ENCODE peak calls at places on chromosomes 4 and X, in five cellular contexts. K is activated naive CD8-positive, alpha-beta T cell treated with anti-CD3 and anti-CD28 coated beads for 36 hours; G is EL; E is T-cell; F is activated naive CD4-positive, alpha-beta T cell. R is an unnamed sample.

GRCh38 chr4:151781026-151781425 is 20.2 kb upstream of the GATB start:
- DNase-seq in K (no peak), G (no peak), E (no peak), F (no peak), R (no peak)

GRCh38 chrX:312621-313331 is 5.8 kb downstream of the GTPBP6 start:
- DNase-seq in K (no peak), G (no peak), E (no peak), F (no peak), R (no peak)

GRCh38 chr4:186345184-186345583 is 79.2 kb downstream of the F11 start:
- DNase-seq in K (no peak), G (no peak), E (no peak), F (no peak), R (no peak)

GRCh38 chr4:165761968-165762367 is 111.1 kb upstream of the TLL1 start:
- DNase-seq in K (no peak), G (no peak), E (no peak), F (no peak), R (no peak)

GRCh38 chrX:72394518-72395163 is 88.9 kb upstream of the CITED1 start:
- DNase-seq in K (no peak), G (peak), E (no peak), F (no peak), R (no peak)

GRCh38 chr4:122341906-122342305 is 36.9 kb upstream of the ADAD1 start:
- DNase-seq in K (no peak), G (peak), E (no peak), F (no peak), R (no peak)

GRCh38 chr4:15667006-15667405 is 11.8 kb upstream of the FBXL5 start:
- DNase-seq in K (no peak), G (no peak), E (no peak), F (no peak), R (no peak)

GRCh38 chr4:142556048-142556447 is 290.1 kb downstream of the INPP4B start:
- DNase-seq in K (no peak), G (no peak), E (no peak), F (no peak), R (no peak)

GRCh38 chr4:117898496-117898895 is 135.8 kb upstream of the NDST3 start:
- DNase-seq in K (no peak), G (no peak), E (no peak), F (no peak), R (no peak)

GRCh38 chr4:138223191-138223910 is 18.8 kb downstream of the SLC7A11 start:
- DNase-seq in K (no peak), G (no peak), E (no peak), F (no peak), R (no peak)

GRCh38 chr4:24067781-24068193 is 177.9 kb upstream of the PPARGC1A start:
- DNase-seq in K (no peak), G (peak), E (no peak), F (no peak), R (no peak)

GRCh38 chr4:45155081-45155777 is 428.9 kb upstream of the GNPDA2 start:
- DNase-seq in K (no peak), G (no peak), E (no peak), F (no peak), R (no peak)

GRCh38 chr4:74451214-74451661 is 6.3 kb downstream of the AREG start:
- DNase-seq in K (no peak), G (peak), E (no peak), F (no peak), R (no peak)

GRCh38 chr4:184655889-184656869 is 6.6 kb downstream of the PRIMPOL start:
- DNase-seq in K (no peak), G (no peak), E (no peak), F (no peak), R (no peak)

GRCh38 chr4:41060352-41061318 is 153.7 kb downstream of the APBB2 start:
- DNase-seq in K (no peak), G (peak), E (no peak), F (no peak), R (no peak)

GRCh38 chrX:17741123-17741511 is 3.8 kb downstream of the SCML1 start:
- DNase-seq in K (no peak), G (no peak), E (no peak), F (no peak), R (no peak)

GRCh38 chrX:1465261-1466231 is 12.8 kb upstream of the ASMTL start:
- DNase-seq in K (no peak), G (no peak), E (no peak), F (no peak), R (no peak)

GRCh38 chrX:118536687-118537461 is 41.3 kb downstream of the DOCK11 start:
- DNase-seq in K (peak), G (peak), E (peak), F (peak), R (peak)

GRCh38 chrX:45447995-45448394 is 247.3 kb upstream of the DIPK2B start:
- DNase-seq in K (no peak), G (no peak), E (no peak), F (no peak), R (no peak)

GRCh38 chr4:6694177-6694901 is 661 bp downstream of the S100P start:
- DNase-seq in K (no peak), G (no peak), E (no peak), F (no peak), R (no peak)

GRCh38 chrX:40544343-40545250 is 36.2 kb upstream of the ATP6AP2 start:
- DNase-seq in K (no peak), G (peak), E (no peak), F (no peak), R (no peak)

GRCh38 chrX:39705299-39705698 is 392.5 kb downstream of the BCOR start:
- DNase-seq in K (no peak), G (peak), E (no peak), F (no peak), R (no peak)

GRCh38 chrX:140762061-140762460 is 52.5 kb downstream of the LINC00632 start:
- DNase-seq in K (no peak), G (peak), E (no peak), F (no peak), R (no peak)

GRCh38 chrX:45806410-45807121 is 605.9 kb upstream of the DIPK2B start:
- DNase-seq in K (peak), G (peak), E (peak), F (no peak), R (no peak)